ENCODE peak calls at places on chromosomes 3 and 15, in seven cellular contexts. One of them, this sample, is unnamed.
A peak's percentile ranks its signal among the peaks of the same experiment; 100 is the strongest.

GRCh38 chr15:66496951-66497501 is 536 bp downstream of the SNAPC5 start:
- DNase-seq in memory B cell: no peak
- DNase-seq in HL-60: peak; percentile 56
- DNase-seq in HS-27A: no peak
- DNase-seq in H54: no peak
- DNase-seq in left cardiac atrium: no peak
- DNase-seq in SHP77: peak; percentile 43
- DNase-seq in this sample: no peak

GRCh38 chr3:48598323-48599076 is 3.4 kb upstream of the COL7A1 start:
- DNase-seq in HS-27A: no peak
- DNase-seq in SHP77: no peak
- DNase-seq in HL-60: no peak
- DNase-seq in left cardiac atrium: peak; percentile 55
- DNase-seq in memory B cell: no peak
- DNase-seq in H54: peak; percentile 78
- DNase-seq in this sample: no peak

GRCh38 chr3:184523825-184524615 is 37.6 kb upstream of the EPHB3 start:
- DNase-seq in HL-60: no peak
- DNase-seq in left cardiac atrium: no peak
- DNase-seq in HS-27A: peak; percentile 9
- DNase-seq in SHP77: no peak
- DNase-seq in H54: peak; percentile 91
- DNase-seq in memory B cell: no peak
- DNase-seq in this sample: peak; percentile 30

GRCh38 chr3:130609166-130609574 is 92.2 kb downstream of the COL6A6 start:
- DNase-seq in HL-60: no peak
- DNase-seq in memory B cell: no peak
- DNase-seq in left cardiac atrium: peak; percentile 58
- DNase-seq in HS-27A: no peak
- DNase-seq in H54: no peak
- DNase-seq in SHP77: no peak
- DNase-seq in this sample: no peak

GRCh38 chr15:100902436-100903190 is 16.5 kb upstream of the LRRK1 start:
- DNase-seq in left cardiac atrium: peak; percentile 81
- DNase-seq in HL-60: no peak
- DNase-seq in H54: no peak
- DNase-seq in SHP77: peak; percentile 81
- DNase-seq in HS-27A: no peak
- DNase-seq in memory B cell: no peak
- DNase-seq in this sample: no peak

GRCh38 chr3:120569224-120569915 is 26.8 kb upstream of the NDUFB4 start:
- DNase-seq in HL-60: no peak
- DNase-seq in HS-27A: no peak
- DNase-seq in H54: no peak
- DNase-seq in memory B cell: no peak
- DNase-seq in left cardiac atrium: no peak
- DNase-seq in SHP77: no peak
- DNase-seq in this sample: no peak

GRCh38 chr15:91552555-91552954 is 301.0 kb upstream of the SLCO3A1 start:
- DNase-seq in SHP77: no peak
- DNase-seq in memory B cell: no peak
- DNase-seq in H54: no peak
- DNase-seq in left cardiac atrium: no peak
- DNase-seq in HS-27A: no peak
- DNase-seq in HL-60: no peak
- DNase-seq in this sample: no peak

GRCh38 chr15:75573643-75574384 is 5.3 kb downstream of the PTPN9 start:
- DNase-seq in H54: no peak
- DNase-seq in SHP77: no peak
- DNase-seq in memory B cell: no peak
- DNase-seq in HS-27A: no peak
- DNase-seq in left cardiac atrium: no peak
- DNase-seq in HL-60: no peak
- DNase-seq in this sample: no peak

GRCh38 chr15:66838671-66839239 is 136.7 kb downstream of the SMAD6 start:
- DNase-seq in SHP77: no peak
- DNase-seq in left cardiac atrium: no peak
- DNase-seq in H54: no peak
- DNase-seq in HL-60: no peak
- DNase-seq in memory B cell: no peak
- DNase-seq in HS-27A: no peak
- DNase-seq in this sample: peak; percentile 46

GRCh38 chr3:186598108-186598784 is 14.6 kb upstream of the AHSG start:
- DNase-seq in SHP77: no peak
- DNase-seq in HL-60: no peak
- DNase-seq in H54: no peak
- DNase-seq in HS-27A: no peak
- DNase-seq in memory B cell: no peak
- DNase-seq in left cardiac atrium: peak; percentile 76
- DNase-seq in this sample: peak; percentile 78

GRCh38 chr3:145767909-145768308 is 393.1 kb downstream of the PLOD2 start:
- DNase-seq in HS-27A: no peak
- DNase-seq in memory B cell: no peak
- DNase-seq in left cardiac atrium: no peak
- DNase-seq in HL-60: no peak
- DNase-seq in H54: no peak
- DNase-seq in SHP77: no peak
- DNase-seq in this sample: peak; percentile 13

GRCh38 chr15:91055548-91056331 is 33.3 kb upstream of the VPS33B start:
- DNase-seq in H54: peak; percentile 44
- DNase-seq in SHP77: peak; percentile 90
- DNase-seq in HS-27A: peak; percentile 42
- DNase-seq in memory B cell: no peak
- DNase-seq in HL-60: no peak
- DNase-seq in left cardiac atrium: peak; percentile 52
- DNase-seq in this sample: peak; percentile 70

GRCh38 chr3:42728668-42729364 is 26.2 kb upstream of the HHATL start:
- DNase-seq in memory B cell: no peak
- DNase-seq in HL-60: no peak
- DNase-seq in SHP77: no peak
- DNase-seq in HS-27A: no peak
- DNase-seq in left cardiac atrium: no peak
- DNase-seq in H54: no peak
- DNase-seq in this sample: no peak

GRCh38 chr3:168040624-168041208 is 55.0 kb downstream of the GOLIM4 start:
- DNase-seq in HL-60: peak; percentile 35
- DNase-seq in memory B cell: no peak
- DNase-seq in H54: peak; percentile 5
- DNase-seq in left cardiac atrium: no peak
- DNase-seq in SHP77: peak; percentile 45
- DNase-seq in HS-27A: no peak
- DNase-seq in this sample: peak; percentile 46

GRCh38 chr3:116083686-116084085 is 361.6 kb downstream of the LSAMP start:
- DNase-seq in left cardiac atrium: no peak
- DNase-seq in HL-60: no peak
- DNase-seq in H54: no peak
- DNase-seq in SHP77: no peak
- DNase-seq in HS-27A: no peak
- DNase-seq in memory B cell: no peak
- DNase-seq in this sample: no peak

GRCh38 chr3:16477501-16477900 is 36.0 kb downstream of the RFTN1 start:
- DNase-seq in HL-60: no peak
- DNase-seq in HS-27A: no peak
- DNase-seq in left cardiac atrium: no peak
- DNase-seq in SHP77: no peak
- DNase-seq in H54: no peak
- DNase-seq in memory B cell: no peak
- DNase-seq in this sample: no peak

GRCh38 chr15:28185148-28185895 is 86.2 kb upstream of the OCA2 start:
- DNase-seq in HL-60: no peak
- DNase-seq in H54: no peak
- DNase-seq in SHP77: no peak
- DNase-seq in left cardiac atrium: peak; percentile 29
- DNase-seq in memory B cell: no peak
- DNase-seq in HS-27A: no peak
- DNase-seq in this sample: no peak

GRCh38 chr3:194598771-194599557 is 34.3 kb downstream of the TMEM44 start:
- DNase-seq in SHP77: no peak
- DNase-seq in memory B cell: no peak
- DNase-seq in HL-60: no peak
- DNase-seq in left cardiac atrium: peak; percentile 53
- DNase-seq in HS-27A: peak; percentile 93
- DNase-seq in H54: peak; percentile 95
- DNase-seq in this sample: peak; percentile 98

GRCh38 chr3:51275096-51275805 is 109.8 kb upstream of the MANF start:
- DNase-seq in HL-60: no peak
- DNase-seq in memory B cell: no peak
- DNase-seq in left cardiac atrium: no peak
- DNase-seq in HS-27A: no peak
- DNase-seq in H54: no peak
- DNase-seq in SHP77: no peak
- DNase-seq in this sample: no peak

GRCh38 chr15:87537295-87537694 is 719.2 kb downstream of the NTRK3 start:
- DNase-seq in HL-60: no peak
- DNase-seq in SHP77: no peak
- DNase-seq in HS-27A: no peak
- DNase-seq in left cardiac atrium: no peak
- DNase-seq in H54: no peak
- DNase-seq in memory B cell: no peak
- DNase-seq in this sample: no peak

GRCh38 chr3:150759319-150759718 is 3.6 kb downstream of the SIAH2 start:
- DNase-seq in HL-60: no peak
- DNase-seq in memory B cell: no peak
- DNase-seq in left cardiac atrium: no peak
- DNase-seq in HS-27A: no peak
- DNase-seq in H54: no peak
- DNase-seq in SHP77: no peak
- DNase-seq in this sample: no peak

GRCh38 chr15:89017370-89018066 is 70.7 kb upstream of the ABHD2 start:
- DNase-seq in SHP77: peak; percentile 81
- DNase-seq in H54: peak; percentile 45
- DNase-seq in left cardiac atrium: peak; percentile 86
- DNase-seq in HL-60: peak; percentile 24
- DNase-seq in memory B cell: peak; percentile 54
- DNase-seq in HS-27A: peak; percentile 74
- DNase-seq in this sample: peak; percentile 65

GRCh38 chr3:120160050-120160449 is 65.8 kb upstream of the GSK3B start:
- DNase-seq in SHP77: no peak
- DNase-seq in left cardiac atrium: peak; percentile 60
- DNase-seq in HL-60: peak; percentile 67
- DNase-seq in HS-27A: peak; percentile 87
- DNase-seq in H54: peak; percentile 28
- DNase-seq in memory B cell: no peak
- DNase-seq in this sample: peak; percentile 54

GRCh38 chr3:194870394-194871110 is 184.9 kb downstream of the FAM43A start:
- DNase-seq in H54: peak; percentile 28
- DNase-seq in left cardiac atrium: no peak
- DNase-seq in HS-27A: no peak
- DNase-seq in SHP77: no peak
- DNase-seq in HL-60: no peak
- DNase-seq in memory B cell: no peak
- DNase-seq in this sample: no peak

GRCh38 chr15:60077581-60078359 is 73.7 kb downstream of the FOXB1 start:
- DNase-seq in memory B cell: no peak
- DNase-seq in H54: no peak
- DNase-seq in HS-27A: no peak
- DNase-seq in HL-60: no peak
- DNase-seq in left cardiac atrium: no peak
- DNase-seq in SHP77: no peak
- DNase-seq in this sample: no peak

GRCh38 chr15:99546436-99547100 is 19.2 kb upstream of the MEF2A start:
- DNase-seq in H54: no peak
- DNase-seq in HS-27A: no peak
- DNase-seq in left cardiac atrium: no peak
- DNase-seq in HL-60: no peak
- DNase-seq in memory B cell: no peak
- DNase-seq in SHP77: no peak
- DNase-seq in this sample: no peak

GRCh38 chr3:185726254-185726967 is 98.4 kb downstream of the IGF2BP2 start:
- DNase-seq in H54: no peak
- DNase-seq in SHP77: no peak
- DNase-seq in HS-27A: no peak
- DNase-seq in HL-60: no peak
- DNase-seq in left cardiac atrium: no peak
- DNase-seq in memory B cell: no peak
- DNase-seq in this sample: no peak

GRCh38 chr3:157477441-157477840 is 25.8 kb downstream of the VEPH1 start:
- DNase-seq in H54: no peak
- DNase-seq in SHP77: no peak
- DNase-seq in memory B cell: no peak
- DNase-seq in left cardiac atrium: no peak
- DNase-seq in HS-27A: no peak
- DNase-seq in HL-60: no peak
- DNase-seq in this sample: no peak

GRCh38 chr15:68370768-68371151 is 61.2 kb downstream of the ITGA11 start:
- DNase-seq in HS-27A: no peak
- DNase-seq in H54: no peak
- DNase-seq in memory B cell: no peak
- DNase-seq in HL-60: no peak
- DNase-seq in SHP77: no peak
- DNase-seq in left cardiac atrium: no peak
- DNase-seq in this sample: no peak

GRCh38 chr3:95387242-95388021 is 1324.6 kb downstream of the NSUN3 start:
- DNase-seq in HS-27A: no peak
- DNase-seq in memory B cell: no peak
- DNase-seq in SHP77: no peak
- DNase-seq in H54: no peak
- DNase-seq in HL-60: no peak
- DNase-seq in left cardiac atrium: no peak
- DNase-seq in this sample: no peak

GRCh38 chr3:155018621-155019330 is 61.3 kb upstream of the MME start:
- DNase-seq in HS-27A: no peak
- DNase-seq in memory B cell: no peak
- DNase-seq in H54: no peak
- DNase-seq in left cardiac atrium: no peak
- DNase-seq in HL-60: peak; percentile 93
- DNase-seq in SHP77: no peak
- DNase-seq in this sample: no peak

GRCh38 chr3:123791898-123792297 is 92.2 kb downstream of the MYLK start:
- DNase-seq in memory B cell: no peak
- DNase-seq in SHP77: no peak
- DNase-seq in HS-27A: no peak
- DNase-seq in left cardiac atrium: no peak
- DNase-seq in HL-60: no peak
- DNase-seq in H54: no peak
- DNase-seq in this sample: no peak

GRCh38 chr15:95291878-95292472 is 1038.5 kb upstream of the NR2F2 start:
- DNase-seq in left cardiac atrium: no peak
- DNase-seq in H54: peak; percentile 5
- DNase-seq in HS-27A: peak; percentile 49
- DNase-seq in HL-60: no peak
- DNase-seq in SHP77: peak; percentile 34
- DNase-seq in memory B cell: peak; percentile 3
- DNase-seq in this sample: peak; percentile 48